ENCODE peak calls at places on chromosomes 5 and 9, in five cellular contexts. C is heart left ventricle; K is fibroblast of mammary gland; M is psoas muscle; S is CD8-positive, alpha-beta T cell. P is an unnamed sample.
A peak's percentile ranks its signal among the peaks of the same experiment; 100 is the strongest.

GRCh38 chr9:76733096-76733495 is 31.1 kb upstream of the PCA3 start:
- DNase-seq in C (no peak), K (peak; percentile 36), M (no peak), S (no peak), P (no peak)

GRCh38 chr9:18756712-18757125 is 276.3 kb downstream of the SAXO1 start:
- DNase-seq in C (no peak), K (no peak), M (no peak), S (no peak), P (no peak)

GRCh38 chr9:137763271-137763955 is 114.2 kb upstream of the CACNA1B start:
- DNase-seq in C (no peak), K (no peak), M (no peak), S (no peak), P (no peak)

GRCh38 chr5:61662670-61663069 is 330.6 kb downstream of the ZSWIM6 start:
- DNase-seq in C (no peak), K (no peak), M (no peak), S (no peak), P (no peak)

GRCh38 chr5:14665949-14666741 is 1.6 kb downstream of the OTULIN start:
- DNase-seq in C (peak; percentile 30), K (peak; percentile 52), M (no peak), S (peak; percentile 36), P (peak; percentile 70)

GRCh38 chr9:137026828-137027227 is 1.2 kb downstream of the ABCA2 start:
- DNase-seq in C (no peak), K (no peak), M (no peak), S (no peak), P (no peak)

GRCh38 chr5:136058031-136058971 is 29.5 kb downstream of the TGFBI start:
- DNase-seq in C (peak; percentile 85), K (peak; percentile 99), M (peak; percentile 79), S (no peak), P (no peak)

GRCh38 chr9:84277646-84278045 is 62.9 kb downstream of the SLC28A3 start:
- DNase-seq in C (no peak), K (peak; percentile 28), M (no peak), S (no peak), P (no peak)

GRCh38 chr9:88528356-88528755 is 6.6 kb upstream of the NXNL2 start:
- DNase-seq in C (no peak), K (peak; percentile 56), M (no peak), S (no peak), P (no peak)

GRCh38 chr9:87880683-87881082 is 2.0 kb upstream of the SPATA31E1 start:
- DNase-seq in C (no peak), K (no peak), M (peak; percentile 16), S (no peak), P (no peak)

GRCh38 chr5:95392593-95393182 is 1.5 kb downstream of the FAM81B start:
- DNase-seq in C (no peak), K (peak; percentile 6), M (no peak), S (no peak), P (no peak)

GRCh38 chr5:174511711-174512253 is 212.6 kb upstream of the MSX2 start:
- DNase-seq in C (no peak), K (peak; percentile 5), M (no peak), S (no peak), P (no peak)

GRCh38 chr5:133662578-133662977 is 50.2 kb upstream of the FSTL4 start:
- DNase-seq in C (no peak), K (no peak), M (no peak), S (no peak), P (no peak)

GRCh38 chr5:137075163-137075970 is 423.8 kb downstream of the SPOCK1 start:
- DNase-seq in C (peak; percentile 51), K (peak; percentile 35), M (no peak), S (no peak), P (peak; percentile 3)

GRCh38 chr5:33362915-33363314 is 77.8 kb upstream of the TARS1 start:
- DNase-seq in C (no peak), K (peak; percentile 51), M (no peak), S (no peak), P (no peak)

GRCh38 chr5:179858241-179858585 is 404 bp downstream of the MRNIP start:
- DNase-seq in C (no peak), K (no peak), M (peak; percentile 56), S (peak; percentile 17), P (peak; percentile 26)

GRCh38 chr5:178449163-178450060 is 140.8 kb downstream of the COL23A1 start:
- DNase-seq in C (peak; percentile 65), K (no peak), M (no peak), S (no peak), P (no peak)

GRCh38 chr9:110214956-110215355 is 7.0 kb upstream of the C9orf152 start:
- DNase-seq in C (no peak), K (no peak), M (no peak), S (no peak), P (no peak)

GRCh38 chr5:107968998-107969397 is 298.3 kb upstream of the EFNA5 start:
- DNase-seq in C (no peak), K (peak; percentile 74), M (no peak), S (no peak), P (no peak)

GRCh38 chr9:108567571-108567970 is 288.2 kb downstream of the ACTL7B start:
- DNase-seq in C (no peak), K (no peak), M (no peak), S (no peak), P (no peak)
- TF ChIP-seq CTCF in C (no peak), K (no peak), M (no peak), S (no peak), P (no peak)

DNA sequence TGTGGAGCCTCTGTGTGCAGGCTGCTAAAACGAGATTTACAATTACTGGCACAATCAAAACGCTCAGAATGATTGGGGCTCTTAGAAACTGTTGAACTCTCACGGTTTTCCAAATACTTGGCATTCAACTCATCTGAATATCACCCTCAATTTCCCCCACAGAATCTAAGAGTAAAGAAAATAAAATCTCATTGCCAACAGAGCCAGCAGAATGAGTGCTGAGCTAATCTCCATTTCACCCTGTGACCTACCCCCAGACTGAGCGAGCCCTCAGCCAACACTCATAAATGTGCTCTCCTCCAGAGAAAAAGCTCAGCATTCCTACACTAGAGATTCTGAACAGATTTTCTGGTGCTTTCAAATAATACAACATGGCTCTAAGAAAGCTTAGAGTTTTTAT is 35.3 kb upstream of the TMED7 start:
- DNase-seq in C (no peak), K (no peak), M (no peak), S (no peak), P (no peak)
- TF ChIP-seq CTCF in C (no peak), K (no peak), M (no peak), S (no peak), P (no peak)

DNA sequence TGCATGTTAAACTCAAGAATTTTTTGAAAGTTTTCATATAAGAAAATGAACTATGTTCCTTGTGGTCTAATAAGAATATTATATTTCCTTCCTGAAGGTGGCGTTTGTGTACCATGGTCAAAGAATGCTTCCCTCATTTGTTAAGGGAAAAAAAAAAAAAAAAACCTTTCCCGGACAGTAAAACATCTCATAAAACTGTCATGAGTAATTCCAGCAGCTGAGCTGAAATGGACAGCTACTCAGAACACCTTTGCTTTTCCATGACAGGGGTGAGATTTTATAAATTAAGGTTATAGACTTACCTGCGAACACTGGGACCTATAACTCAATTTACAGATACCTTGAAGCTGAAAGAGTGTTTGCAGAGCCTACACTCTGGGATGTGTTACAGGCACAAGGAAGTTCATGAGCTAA is 113.2 kb upstream of the RANBP3L start:
- DNase-seq in C (no peak), K (peak; percentile 74), M (no peak), S (no peak), P (no peak)
- TF ChIP-seq CTCF in C (peak; percentile 45), K (peak; percentile 48), M (peak; percentile 59), S (no peak), P (peak; percentile 3)

GRCh38 chr9:21413089-21414023 is 4.4 kb downstream of the IFNA8 start:
- DNase-seq in C (no peak), K (no peak), M (no peak), S (no peak), P (no peak)
- TF ChIP-seq CTCF in C (no peak), K (peak; percentile 33), M (no peak), S (no peak), P (peak; percentile 68)

DNA sequence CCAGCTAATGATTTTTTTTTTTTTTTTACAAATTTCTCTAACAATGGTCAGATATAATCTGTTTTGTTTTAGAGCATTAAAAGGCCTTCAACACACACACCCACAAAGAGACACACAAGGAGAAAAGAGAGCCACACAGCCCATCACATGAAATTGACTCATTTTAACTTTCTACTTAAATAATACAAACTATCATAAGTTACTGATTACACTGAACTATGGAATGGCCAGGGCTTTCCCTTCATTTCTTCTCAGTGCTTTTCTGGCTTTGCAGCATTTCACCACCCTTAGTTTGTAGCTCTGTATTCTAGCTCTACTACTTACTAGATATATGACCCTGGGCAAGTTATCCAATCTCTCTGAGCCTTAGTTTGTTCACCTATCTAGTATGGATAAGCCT is 13.2 kb downstream of the REEP5 start:
- DNase-seq in C (no peak), K (no peak), M (no peak), S (no peak), P (no peak)
- TF ChIP-seq CTCF in C (no peak), K (no peak), M (no peak), S (no peak), P (no peak)

GRCh38 chr9:74771672-74772071 is 116.0 kb downstream of the TRPM6 start:
- DNase-seq in C (no peak), K (no peak), M (no peak), S (no peak), P (no peak)

GRCh38 chr9:74771262-74771585 is 116.5 kb downstream of the TRPM6 start:
- DNase-seq in C (no peak), K (no peak), M (no peak), S (no peak), P (no peak)

GRCh38 chr9:74772126-74772525 is 115.6 kb downstream of the TRPM6 start:
- DNase-seq in C (no peak), K (no peak), M (no peak), S (no peak), P (no peak)

GRCh38 chr9:74775401-74775800 is 112.3 kb downstream of the TRPM6 start:
- DNase-seq in C (no peak), K (peak; percentile 28), M (no peak), S (no peak), P (no peak)

DNA sequence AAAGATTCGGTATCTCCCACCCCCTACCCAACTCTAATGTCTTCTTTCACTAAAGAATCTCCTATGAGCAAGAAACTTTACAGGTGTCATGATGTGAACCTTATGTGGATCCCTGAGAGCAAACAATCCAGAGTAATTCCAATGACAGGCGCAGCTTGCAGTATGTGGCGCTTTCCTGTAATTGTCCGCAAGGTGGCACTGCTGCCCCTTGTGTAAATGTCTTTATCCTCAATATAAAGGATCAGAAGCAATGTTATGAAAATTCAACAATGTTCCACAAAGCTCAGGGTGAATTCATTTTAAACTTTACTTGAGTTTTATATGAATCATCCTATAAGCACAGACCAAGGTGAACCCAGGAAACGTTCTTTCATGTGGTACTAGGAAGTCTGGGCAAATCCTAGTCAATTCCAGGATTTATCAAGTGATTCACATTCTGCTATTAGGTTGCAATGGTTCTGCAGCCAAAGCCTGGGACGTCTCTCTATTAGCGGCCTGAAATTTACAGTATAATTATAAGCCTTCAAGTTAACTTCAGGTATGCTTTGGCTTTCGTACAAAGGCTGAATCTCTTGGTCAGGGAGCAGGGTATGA is 113.7 kb downstream of the TRPM6 start:
- DNase-seq in C (peak; percentile 63), K (peak; percentile 79), M (peak; percentile 80), S (peak; percentile 45), P (peak; percentile 29)
- TF ChIP-seq CTCF in C (peak; percentile 88), K (peak; percentile 87), M (peak; percentile 96), S (peak; percentile 93), P (peak; percentile 76)

P was measured in GM12864.